ENCODE peak calls at places on chromosomes 6 and 20, in four cellular contexts. E is H9, H is IMR-90, F is neuronal stem cell. I is an unnamed sample.

GRCh38 chr20:59933849-59934585 is 580 bp upstream of the SYCP2 start:
- DNase-seq in E (peak; percentile 84), H (peak; percentile 49), F (peak; percentile 67), I (peak; percentile 69)

GRCh38 chr6:151067684-151068596 is 171.8 kb upstream of the AKAP12 start:
- DNase-seq in E (no peak), H (peak; percentile 97), F (no peak), I (peak; percentile 93)

GRCh38 chr6:137283940-137284910 is 65.0 kb upstream of the IFNGR1 start:
- DNase-seq in E (no peak), H (peak; percentile 19), F (no peak), I (no peak)

GRCh38 chr6:499617-500016 is 108.1 kb downstream of the IRF4 start:
- DNase-seq in E (no peak), H (no peak), F (no peak), I (peak; percentile 11)

GRCh38 chr6:10722570-10722819 is 375 bp upstream of the TMEM14C start:
- DNase-seq in E (no peak), H (no peak), F (no peak), I (no peak)

GRCh38 chr6:17741507-17741906 is 34.8 kb upstream of the NUP153 start:
- DNase-seq in E (peak; percentile 60), H (no peak), F (no peak), I (no peak)

GRCh38 chr6:33321227-33321626 is 3.7 kb upstream of the ZBTB22 start:
- DNase-seq in E (no peak), H (no peak), F (no peak), I (no peak)

GRCh38 chr6:82374481-82374880 is 10.9 kb downstream of the TPBG start:
- DNase-seq in E (no peak), H (peak; percentile 50), F (no peak), I (peak; percentile 41)

GRCh38 chr6:73713426-73714147 is 17.6 kb downstream of the CD109 start:
- DNase-seq in E (no peak), H (no peak), F (no peak), I (peak; percentile 38)

GRCh38 chr6:160992323-160993314 is 1.1 kb downstream of the MAP3K4 start:
- DNase-seq in E (peak; percentile 57), H (peak; percentile 70), F (peak; percentile 51), I (peak; percentile 83)

DNA sequence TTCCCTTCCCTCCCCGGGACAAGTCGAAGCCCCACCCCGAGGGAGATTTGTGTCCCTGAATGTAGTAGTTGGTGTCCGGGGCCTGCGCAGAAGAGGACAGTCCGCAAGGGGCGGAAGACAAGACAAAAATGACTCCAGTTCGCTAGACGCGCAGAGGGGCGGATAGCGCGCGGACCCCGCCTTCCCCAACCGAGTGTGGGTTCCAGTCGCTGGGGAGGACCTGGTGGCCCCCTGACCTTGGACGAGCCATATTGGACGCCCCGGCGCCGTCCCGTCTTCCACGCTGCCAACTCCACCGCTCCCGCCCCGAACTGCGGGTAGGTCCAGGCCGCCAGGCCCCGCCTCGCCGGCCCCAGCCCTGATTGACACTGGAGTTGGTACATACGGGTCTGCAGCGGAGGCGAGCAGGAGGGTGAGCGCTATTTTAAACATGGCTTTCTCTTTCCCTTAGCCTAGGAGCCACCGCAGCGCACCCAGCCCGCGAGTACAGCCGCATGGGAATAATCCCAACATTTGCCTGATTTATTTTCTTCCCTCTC is 802 bp downstream of the HMGN3 start:
- DNase-seq in E (peak; percentile 90), H (peak; percentile 82), F (peak; percentile 62), I (peak; percentile 95)
- H2BK5ac ChIP-seq in E (no peak overlapping the region), H (peak overlapping the region; percentile 74), F (peak overlapping the region; percentile 4), I (peak overlapping the region; percentile 39)

DNA sequence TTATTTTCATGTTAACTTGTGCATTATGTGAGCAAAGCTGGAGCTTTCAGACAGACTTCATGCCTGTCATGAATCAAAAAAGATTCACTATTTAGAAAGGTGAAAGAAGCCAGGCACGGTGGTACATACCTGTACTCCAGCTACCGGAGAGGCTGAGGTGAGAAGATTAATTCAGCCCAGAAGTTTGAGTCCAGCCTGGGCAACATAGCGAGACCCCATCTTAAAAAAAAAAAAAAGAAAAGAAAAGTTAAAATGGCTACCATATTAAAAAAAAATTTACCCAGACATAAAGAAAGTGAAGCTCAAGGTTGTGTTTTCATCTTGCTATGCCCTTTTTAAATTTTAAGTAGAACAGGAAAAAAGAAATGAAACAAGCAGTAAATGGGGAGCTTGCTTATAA is 889 bp downstream of the CASS4 start:
- DNase-seq in E (no peak), H (no peak), F (no peak), I (no peak)
- H3K4me1 ChIP-seq in E (no peaks in the 10 kb centered on the region), H (peaks cover 26% of the 10 kb centered on the region), F (no peaks in the 10 kb centered on the region), I (peaks cover 7% of the 10 kb centered on the region)

GRCh38 chr6:49551126-49551865 is 828 bp downstream of the C6orf141 start:
- DNase-seq in E (peak; percentile 54), H (no peak), F (peak; percentile 67), I (peak; percentile 43)
- H2BK15ac ChIP-seq in E (no peak overlapping the region), H (no peak overlapping the region), F (peak overlapping the region; percentile 86), I (peak overlapping the region; percentile 84)

GRCh38 chr6:157675859-157676640 is 147.0 kb upstream of the SNX9 start:
- DNase-seq in E (no peak), H (no peak), F (no peak), I (no peak)
- H2BK5ac ChIP-seq in E (no peak overlapping the region), H (no peak overlapping the region), F (no peak overlapping the region), I (no peak overlapping the region)

DNA sequence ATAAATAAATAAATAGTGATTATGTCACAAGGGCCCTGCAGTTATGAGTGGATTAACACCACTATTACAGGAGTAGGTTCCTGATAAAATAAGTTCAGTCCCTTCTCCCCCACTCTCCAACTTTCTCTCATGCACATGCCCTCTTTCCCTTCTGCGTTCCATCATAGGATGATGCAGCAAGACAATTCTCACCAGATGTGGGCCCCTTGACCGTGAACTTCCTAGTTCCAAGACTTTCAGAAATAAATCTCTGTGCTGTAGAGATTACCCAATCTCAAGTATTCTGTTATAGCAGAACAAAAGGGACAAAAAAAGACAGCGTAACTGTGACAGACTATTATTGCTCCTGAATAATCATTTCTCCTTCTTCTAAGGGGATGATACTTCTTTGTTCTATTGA is 33.8 kb upstream of the TMEM244 start:
- DNase-seq in E (no peak), H (no peak), F (no peak), I (peak; percentile 5)
- H3K4me1 ChIP-seq in E (no peaks in the 10 kb centered on the region), H (peaks cover 3% of the 10 kb centered on the region), F (no peaks in the 10 kb centered on the region), I (no peaks in the 10 kb centered on the region)

GRCh38 chr6:154457881-154458284 is 52.6 kb downstream of the CNKSR3 start:
- DNase-seq in E (no peak), H (no peak), F (no peak), I (no peak)
- H2BK15ac ChIP-seq in E (no peak overlapping the region), H (peak overlapping the region; percentile 0), F (no peak overlapping the region), I (no peak overlapping the region)

GRCh38 chr20:24747015-24747712 is 201.9 kb upstream of the CST7 start:
- DNase-seq in E (peak; percentile 24), H (no peak), F (no peak), I (no peak)
- H2BK5ac ChIP-seq in E (no peak overlapping the region), H (no peak overlapping the region), F (no peak overlapping the region), I (no peak overlapping the region)

GRCh38 chr20:57397004-57397692 is 6.0 kb downstream of the RBM38 start:
- DNase-seq in E (no peak), H (no peak), F (no peak), I (no peak)
- H3K4me1 ChIP-seq in E (no peaks in the 10 kb centered on the region), H (peaks cover 10% of the 10 kb centered on the region), F (peaks cover 38% of the 10 kb centered on the region), I (peaks cover 86% of the 10 kb centered on the region)